ENCODE peak calls at places on chromosomes 1 and 21, in ten cellular contexts. One of them, this sample, is unnamed.

GRCh38 chr1:107963601-107964396 is 1.2 kb downstream of the VAV3 start:
- DNase-seq in spleen: peak
- DNase-seq in transverse colon: peak
- DNase-seq in esophagus muscularis mucosa: no peak
- DNase-seq in endothelial cell of umbilical vein: peak
- DNase-seq in GM12891: peak
- DNase-seq in stomach: peak
- DNase-seq in suprapubic skin: peak
- DNase-seq in HCT116: no peak
- DNase-seq in H1: no peak
- DNase-seq in this sample: peak

GRCh38 chr1:162385280-162385623 is 3.7 kb downstream of the C1orf226 start:
- DNase-seq in HCT116: no peak
- DNase-seq in stomach: no peak
- DNase-seq in endothelial cell of umbilical vein: no peak
- DNase-seq in spleen: no peak
- DNase-seq in transverse colon: no peak
- DNase-seq in GM12891: no peak
- DNase-seq in suprapubic skin: no peak
- DNase-seq in H1: no peak
- DNase-seq in esophagus muscularis mucosa: no peak
- DNase-seq in this sample: no peak

GRCh38 chr21:16072692-16073091 is 342.9 kb downstream of the USP25 start:
- DNase-seq in stomach: no peak
- DNase-seq in esophagus muscularis mucosa: no peak
- DNase-seq in transverse colon: no peak
- DNase-seq in HCT116: no peak
- DNase-seq in GM12891: no peak
- DNase-seq in H1: no peak
- DNase-seq in spleen: no peak
- DNase-seq in suprapubic skin: no peak
- DNase-seq in endothelial cell of umbilical vein: no peak
- DNase-seq in this sample: no peak

GRCh38 chr21:28547795-28548194 is 444.9 kb downstream of the LTN1 start:
- DNase-seq in H1: no peak
- DNase-seq in esophagus muscularis mucosa: no peak
- DNase-seq in endothelial cell of umbilical vein: no peak
- DNase-seq in stomach: no peak
- DNase-seq in suprapubic skin: no peak
- DNase-seq in transverse colon: no peak
- DNase-seq in spleen: no peak
- DNase-seq in HCT116: no peak
- DNase-seq in GM12891: no peak
- DNase-seq in this sample: no peak

GRCh38 chr1:246503341-246503740 is 3.7 kb downstream of the SMYD3 start:
- DNase-seq in stomach: no peak
- DNase-seq in HCT116: no peak
- DNase-seq in spleen: no peak
- DNase-seq in transverse colon: no peak
- DNase-seq in GM12891: no peak
- DNase-seq in endothelial cell of umbilical vein: no peak
- DNase-seq in suprapubic skin: no peak
- DNase-seq in H1: no peak
- DNase-seq in esophagus muscularis mucosa: no peak
- DNase-seq in this sample: no peak

GRCh38 chr1:62687903-62688686 is at the start of gene DOCK7:
- DNase-seq in suprapubic skin: peak
- DNase-seq in GM12891: peak
- DNase-seq in HCT116: peak
- DNase-seq in transverse colon: peak
- DNase-seq in H1: peak
- DNase-seq in stomach: peak
- DNase-seq in esophagus muscularis mucosa: peak
- DNase-seq in endothelial cell of umbilical vein: peak
- DNase-seq in spleen: peak
- DNase-seq in this sample: peak

GRCh38 chr1:218226005-218226404 is 59.1 kb upstream of the RRP15 start:
- DNase-seq in H1: no peak
- DNase-seq in esophagus muscularis mucosa: no peak
- DNase-seq in GM12891: no peak
- DNase-seq in stomach: no peak
- DNase-seq in endothelial cell of umbilical vein: no peak
- DNase-seq in HCT116: no peak
- DNase-seq in suprapubic skin: no peak
- DNase-seq in transverse colon: no peak
- DNase-seq in spleen: no peak
- DNase-seq in this sample: no peak

GRCh38 chr1:11868331-11868730 is 9.6 kb upstream of the NPPB start:
- DNase-seq in suprapubic skin: no peak
- DNase-seq in endothelial cell of umbilical vein: no peak
- DNase-seq in HCT116: no peak
- DNase-seq in H1: no peak
- DNase-seq in esophagus muscularis mucosa: no peak
- DNase-seq in spleen: no peak
- DNase-seq in transverse colon: no peak
- DNase-seq in stomach: no peak
- DNase-seq in GM12891: no peak
- DNase-seq in this sample: no peak

GRCh38 chr1:17330856-17331255 is 22.9 kb downstream of the PADI4 start:
- DNase-seq in suprapubic skin: no peak
- DNase-seq in stomach: no peak
- DNase-seq in endothelial cell of umbilical vein: no peak
- DNase-seq in HCT116: no peak
- DNase-seq in spleen: no peak
- DNase-seq in transverse colon: no peak
- DNase-seq in esophagus muscularis mucosa: no peak
- DNase-seq in H1: no peak
- DNase-seq in GM12891: no peak
- DNase-seq in this sample: no peak

GRCh38 chr1:21779613-21780521 is 3.1 kb downstream of the USP48 start:
- DNase-seq in HCT116: no peak
- DNase-seq in esophagus muscularis mucosa: no peak
- DNase-seq in suprapubic skin: no peak
- DNase-seq in H1: no peak
- DNase-seq in transverse colon: no peak
- DNase-seq in spleen: no peak
- DNase-seq in endothelial cell of umbilical vein: peak
- DNase-seq in stomach: no peak
- DNase-seq in GM12891: no peak
- DNase-seq in this sample: no peak

GRCh38 chr1:2290595-2291510 is 62.7 kb downstream of the SKI start:
- DNase-seq in endothelial cell of umbilical vein: peak
- DNase-seq in H1: no peak
- DNase-seq in HCT116: no peak
- DNase-seq in GM12891: no peak
- DNase-seq in esophagus muscularis mucosa: peak
- DNase-seq in stomach: peak
- DNase-seq in transverse colon: peak
- DNase-seq in suprapubic skin: peak
- DNase-seq in spleen: peak
- DNase-seq in this sample: peak

GRCh38 chr1:29806646-29807319 is 570.5 kb downstream of the PTPRU start:
- DNase-seq in endothelial cell of umbilical vein: no peak
- DNase-seq in stomach: no peak
- DNase-seq in transverse colon: no peak
- DNase-seq in spleen: peak
- DNase-seq in esophagus muscularis mucosa: no peak
- DNase-seq in suprapubic skin: no peak
- DNase-seq in GM12891: no peak
- DNase-seq in HCT116: no peak
- DNase-seq in H1: no peak
- DNase-seq in this sample: no peak

GRCh38 chr1:243686149-243686548 is 163.9 kb downstream of the AKT3 start:
- DNase-seq in endothelial cell of umbilical vein: no peak
- DNase-seq in suprapubic skin: no peak
- DNase-seq in stomach: no peak
- DNase-seq in HCT116: no peak
- DNase-seq in spleen: no peak
- DNase-seq in transverse colon: no peak
- DNase-seq in GM12891: no peak
- DNase-seq in H1: no peak
- DNase-seq in esophagus muscularis mucosa: no peak
- DNase-seq in this sample: no peak

GRCh38 chr1:35184495-35185199 is 8.3 kb downstream of the SFPQ start:
- DNase-seq in spleen: no peak
- DNase-seq in transverse colon: no peak
- DNase-seq in suprapubic skin: no peak
- DNase-seq in endothelial cell of umbilical vein: no peak
- DNase-seq in GM12891: no peak
- DNase-seq in stomach: no peak
- DNase-seq in H1: no peak
- DNase-seq in HCT116: no peak
- DNase-seq in esophagus muscularis mucosa: no peak
- DNase-seq in this sample: no peak
- TF ChIP-seq POLR2A in spleen: no peak
- TF ChIP-seq POLR2A in transverse colon: no peak
- TF ChIP-seq POLR2A in suprapubic skin: no peak
- TF ChIP-seq POLR2A in endothelial cell of umbilical vein: no peak
- TF ChIP-seq POLR2A in GM12891: no peak
- TF ChIP-seq POLR2A in stomach: no peak
- TF ChIP-seq POLR2A in H1: no peak
- TF ChIP-seq POLR2A in HCT116: no peak
- TF ChIP-seq POLR2A in esophagus muscularis mucosa: no peak
- TF ChIP-seq POLR2A in this sample: no peak

GRCh38 chr21:26933448-26933847 is 33.4 kb downstream of the ADAMTS5 start:
- DNase-seq in HCT116: no peak
- DNase-seq in esophagus muscularis mucosa: no peak
- DNase-seq in suprapubic skin: no peak
- DNase-seq in spleen: no peak
- DNase-seq in endothelial cell of umbilical vein: no peak
- DNase-seq in H1: no peak
- DNase-seq in transverse colon: no peak
- DNase-seq in GM12891: no peak
- DNase-seq in stomach: no peak
- DNase-seq in this sample: no peak

GRCh38 chr21:26939532-26940181 is 27.2 kb downstream of the ADAMTS5 start:
- DNase-seq in GM12891: no peak
- DNase-seq in suprapubic skin: no peak
- DNase-seq in stomach: no peak
- DNase-seq in transverse colon: no peak
- DNase-seq in endothelial cell of umbilical vein: no peak
- DNase-seq in H1: no peak
- DNase-seq in esophagus muscularis mucosa: no peak
- DNase-seq in spleen: no peak
- DNase-seq in HCT116: no peak
- DNase-seq in this sample: no peak

DNA sequence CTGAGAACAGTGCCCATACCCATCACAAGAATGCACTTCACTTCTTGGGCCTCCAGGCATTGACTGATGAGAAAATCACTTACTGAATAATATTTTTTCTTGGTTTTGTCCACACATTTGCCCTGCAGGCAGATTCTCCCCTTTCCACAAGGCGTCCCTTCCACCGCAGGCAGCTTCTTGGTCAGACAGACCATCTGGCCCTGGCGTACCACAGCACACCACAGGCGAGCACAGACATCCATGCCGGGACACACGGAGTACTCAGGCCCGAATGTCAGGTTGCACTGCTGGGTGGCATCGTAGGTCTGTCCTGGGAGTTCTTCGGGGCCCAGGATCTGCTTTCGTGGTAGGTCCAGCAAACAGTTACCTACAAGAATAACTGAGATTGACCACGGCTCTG is 32.5 kb downstream of the ADAMTS5 start:
- DNase-seq in suprapubic skin: no peak
- DNase-seq in endothelial cell of umbilical vein: no peak
- DNase-seq in HCT116: no peak
- DNase-seq in transverse colon: no peak
- DNase-seq in spleen: peak
- DNase-seq in GM12891: no peak
- DNase-seq in H1: no peak
- DNase-seq in esophagus muscularis mucosa: no peak
- DNase-seq in stomach: no peak
- DNase-seq in this sample: no peak
- TF ChIP-seq POLR2AphosphoS5 in suprapubic skin: no peak
- TF ChIP-seq POLR2AphosphoS5 in endothelial cell of umbilical vein: no peak
- TF ChIP-seq POLR2AphosphoS5 in HCT116: no peak
- TF ChIP-seq POLR2AphosphoS5 in transverse colon: no peak
- TF ChIP-seq POLR2AphosphoS5 in spleen: no peak
- TF ChIP-seq POLR2AphosphoS5 in GM12891: no peak
- TF ChIP-seq POLR2AphosphoS5 in H1: no peak
- TF ChIP-seq POLR2AphosphoS5 in esophagus muscularis mucosa: no peak
- TF ChIP-seq POLR2AphosphoS5 in stomach: no peak
- TF ChIP-seq POLR2AphosphoS5 in this sample: no peak

GRCh38 chr1:219312967-219313366 is 139.3 kb downstream of the LYPLAL1 start:
- DNase-seq in HCT116: no peak
- DNase-seq in GM12891: no peak
- DNase-seq in H1: no peak
- DNase-seq in transverse colon: no peak
- DNase-seq in spleen: no peak
- DNase-seq in suprapubic skin: no peak
- DNase-seq in esophagus muscularis mucosa: no peak
- DNase-seq in endothelial cell of umbilical vein: peak
- DNase-seq in stomach: no peak
- DNase-seq in this sample: no peak

GRCh38 chr1:219313961-219314360 is 140.3 kb downstream of the LYPLAL1 start:
- DNase-seq in HCT116: no peak
- DNase-seq in esophagus muscularis mucosa: no peak
- DNase-seq in endothelial cell of umbilical vein: no peak
- DNase-seq in transverse colon: no peak
- DNase-seq in stomach: no peak
- DNase-seq in spleen: no peak
- DNase-seq in H1: no peak
- DNase-seq in GM12891: no peak
- DNase-seq in suprapubic skin: no peak
- DNase-seq in this sample: no peak

GRCh38 chr1:219310181-219310728 is 136.6 kb downstream of the LYPLAL1 start:
- DNase-seq in GM12891: no peak
- DNase-seq in suprapubic skin: no peak
- DNase-seq in H1: no peak
- DNase-seq in endothelial cell of umbilical vein: peak
- DNase-seq in esophagus muscularis mucosa: no peak
- DNase-seq in HCT116: peak
- DNase-seq in stomach: no peak
- DNase-seq in transverse colon: no peak
- DNase-seq in spleen: no peak
- DNase-seq in this sample: no peak

GRCh38 chr1:219304227-219305226 is 130.8 kb downstream of the LYPLAL1 start:
- DNase-seq in HCT116: no peak
- DNase-seq in endothelial cell of umbilical vein: peak
- DNase-seq in GM12891: no peak
- DNase-seq in esophagus muscularis mucosa: no peak
- DNase-seq in H1: no peak
- DNase-seq in stomach: no peak
- DNase-seq in transverse colon: no peak
- DNase-seq in suprapubic skin: no peak
- DNase-seq in spleen: no peak
- DNase-seq in this sample: no peak

GRCh38 chr1:219308367-219308766 is 134.7 kb downstream of the LYPLAL1 start:
- DNase-seq in GM12891: no peak
- DNase-seq in esophagus muscularis mucosa: no peak
- DNase-seq in transverse colon: no peak
- DNase-seq in HCT116: no peak
- DNase-seq in spleen: no peak
- DNase-seq in H1: no peak
- DNase-seq in stomach: no peak
- DNase-seq in endothelial cell of umbilical vein: no peak
- DNase-seq in suprapubic skin: no peak
- DNase-seq in this sample: no peak
- TF ChIP-seq POLR2A in GM12891: no peak
- TF ChIP-seq POLR2A in esophagus muscularis mucosa: no peak
- TF ChIP-seq POLR2A in transverse colon: no peak
- TF ChIP-seq POLR2A in HCT116: no peak
- TF ChIP-seq POLR2A in spleen: no peak
- TF ChIP-seq POLR2A in H1: no peak
- TF ChIP-seq POLR2A in stomach: no peak
- TF ChIP-seq POLR2A in endothelial cell of umbilical vein: no peak
- TF ChIP-seq POLR2A in suprapubic skin: no peak
- TF ChIP-seq POLR2A in this sample: no peak

GRCh38 chr1:204503122-204503912 is 8.7 kb upstream of the PIK3C2B start:
- DNase-seq in endothelial cell of umbilical vein: peak
- DNase-seq in spleen: no peak
- DNase-seq in H1: no peak
- DNase-seq in HCT116: peak
- DNase-seq in stomach: no peak
- DNase-seq in suprapubic skin: no peak
- DNase-seq in GM12891: no peak
- DNase-seq in esophagus muscularis mucosa: no peak
- DNase-seq in transverse colon: no peak
- DNase-seq in this sample: no peak
- TF ChIP-seq POLR2AphosphoS5 in endothelial cell of umbilical vein: no peak
- TF ChIP-seq POLR2AphosphoS5 in spleen: no peak
- TF ChIP-seq POLR2AphosphoS5 in H1: no peak
- TF ChIP-seq POLR2AphosphoS5 in HCT116: no peak
- TF ChIP-seq POLR2AphosphoS5 in stomach: no peak
- TF ChIP-seq POLR2AphosphoS5 in suprapubic skin: no peak
- TF ChIP-seq POLR2AphosphoS5 in GM12891: no peak
- TF ChIP-seq POLR2AphosphoS5 in esophagus muscularis mucosa: no peak
- TF ChIP-seq POLR2AphosphoS5 in transverse colon: no peak
- TF ChIP-seq POLR2AphosphoS5 in this sample: no peak

This sample was measured in GM12892.